ENCODE peak calls at places on chromosomes 16 and 17, in five cellular contexts. Q, O, A, N and R are unnamed samples.

GRCh38 chr17:2957631-2958286 is 105.6 kb downstream of the OR1D5 start:
- DNase-seq in O (no peak), A (peak), Q (no peak), N (no peak), R (no peak)

GRCh38 chr16:88316941-88317618 is 65.7 kb upstream of the ZNF469 start:
- DNase-seq in N (no peak), O (no peak), A (no peak), Q (no peak), R (no peak)

GRCh38 chr17:20012137-20012536 is 3.0 kb downstream of the SPECC1 start:
- DNase-seq in A (no peak), O (no peak), Q (no peak), N (no peak), R (no peak)

GRCh38 chr16:87580855-87581261 is 21.4 kb upstream of the JPH3 start:
- DNase-seq in O (peak), A (peak), Q (peak), N (no peak), R (no peak)

GRCh38 chr16:74291577-74292208 is 4.9 kb upstream of the PSMD7 start:
- DNase-seq in O (no peak), A (peak), Q (no peak), N (no peak), R (no peak)

GRCh38 chr16:52861614-52862022 is 191.1 kb downstream of the CHD9NB start:
- DNase-seq in Q (peak), O (no peak), A (peak), N (peak), R (no peak)

GRCh38 chr16:58426095-58426494 is 33.8 kb downstream of the GINS3 start:
- DNase-seq in Q (no peak), N (no peak), O (no peak), A (no peak), R (peak)

GRCh38 chr16:54655171-54655590 is 275.5 kb upstream of the IRX5 start:
- DNase-seq in Q (no peak), A (peak), O (no peak), N (no peak), R (no peak)

GRCh38 chr16:90057738-90058173 is 19.4 kb downstream of the PRDM7 start:
- DNase-seq in Q (peak), N (no peak), O (peak), A (peak), R (no peak)

GRCh38 chr16:86292171-86292775 is 218.1 kb upstream of the FOXF1 start:
- DNase-seq in A (no peak), Q (no peak), O (no peak), N (no peak), R (no peak)

GRCh38 chr16:88347656-88348376 is 34.9 kb upstream of the ZNF469 start:
- DNase-seq in N (no peak), A (no peak), O (no peak), Q (no peak), R (peak)

GRCh38 chr16:74743045-74743667 is 31.5 kb downstream of the FA2H start:
- DNase-seq in A (no peak), Q (peak), N (no peak), O (no peak), R (no peak)

GRCh38 chr17:79673517-79673916 is 57.2 kb upstream of the ENPP7 start:
- DNase-seq in A (no peak), O (no peak), N (no peak), Q (no peak), R (no peak)

GRCh38 chr17:3904486-3904885 is 11.6 kb upstream of the CAMKK1 start:
- DNase-seq in A (no peak), O (no peak), N (no peak), Q (no peak), R (peak)

GRCh38 chr16:1613728-1614225 is 1.6 kb downstream of the CRAMP1 start:
- DNase-seq in O (no peak), Q (no peak), A (no peak), N (no peak), R (no peak)

GRCh38 chr16:11087691-11088431 is 143.5 kb downstream of the CLEC16A start:
- DNase-seq in Q (no peak), O (no peak), A (peak), N (no peak), R (no peak)